ENCODE peak calls at places on chromosomes 13 and 19, in four cellular contexts. W is IMR-90, B is heart right ventricle, J is uterus. R is an unnamed sample.

GRCh38 chr13:41099986-41100385 is 32.6 kb downstream of the KBTBD6 start:
- DNase-seq in W (no peak), B (no peak), J (no peak), R (no peak)

GRCh38 chr19:50501568-50502475 is 9.2 kb downstream of the JOSD2 start:
- DNase-seq in W (no peak), B (peak; percentile 75), J (no peak), R (no peak)

GRCh38 chr13:45564108-45564507 is 51.4 kb downstream of the ERICH6B start:
- DNase-seq in W (peak; percentile 81), B (no peak), J (no peak), R (no peak)

GRCh38 chr19:36488118-36488815 is 1.1 kb downstream of the ZNF566 start:
- DNase-seq in W (peak; percentile 53), B (no peak), J (no peak), R (no peak)

GRCh38 chr13:110702591-110703526 is 3.1 kb downstream of the CARS2 start:
- DNase-seq in W (peak; percentile 62), B (no peak), J (no peak), R (no peak)

GRCh38 chr13:102298051-102298450 is 103.8 kb downstream of the FGF14 start:
- DNase-seq in W (no peak), B (no peak), J (no peak), R (no peak)

GRCh38 chr13:50129923-50130685 is 114.9 kb downstream of the KCNRG start:
- DNase-seq in W (no peak), B (peak; percentile 48), J (peak; percentile 66), R (no peak)

GRCh38 chr13:30715837-30716236 is 19.5 kb upstream of the ALOX5AP start:
- DNase-seq in W (no peak), B (peak; percentile 57), J (no peak), R (no peak)

GRCh38 chr19:54229146-54229545 is 6.3 kb upstream of the LILRB3 start:
- DNase-seq in W (no peak), B (no peak), J (no peak), R (no peak)

GRCh38 chr13:100721885-100722512 is 47.4 kb upstream of the TMTC4 start:
- DNase-seq in W (peak; percentile 50), B (no peak), J (no peak), R (peak; percentile 45)
- TF ChIP-seq CTCF in W (peak; percentile 78), B (peak; percentile 60), J (peak; percentile 23), R (peak; percentile 71)

GRCh38 chr19:41309225-41310030 is 544 bp upstream of the CCDC97 start:
- DNase-seq in W (no peak), B (no peak), J (no peak), R (no peak)

GRCh38 chr19:41311072-41311471 is 1.1 kb downstream of the CCDC97 start:
- DNase-seq in W (no peak), B (no peak), J (no peak), R (no peak)

GRCh38 chr19:41311613-41312012 is 1.6 kb downstream of the CCDC97 start:
- DNase-seq in W (no peak), B (no peak), J (no peak), R (no peak)

GRCh38 chr19:41308450-41309224 is 1.3 kb upstream of the CCDC97 start:
- DNase-seq in W (peak; percentile 86), B (peak; percentile 94), J (peak; percentile 92), R (peak; percentile 92)

GRCh38 chr19:41310031-41310831 is at the start of gene CCDC97:
- DNase-seq in W (peak; percentile 85), B (peak; percentile 89), J (peak; percentile 89), R (peak; percentile 82)
- H3K36me3 ChIP-seq in W (peaks cover 36% of the 10 kb centered on the region), B (peaks cover 63% of the 10 kb centered on the region), J (no peaks in the 10 kb centered on the region), R (peaks cover 20% of the 10 kb centered on the region)

GRCh38 chr13:97849305-97849704 is 104.2 kb upstream of the IPO5 start:
- DNase-seq in W (peak; percentile 52), B (no peak), J (no peak), R (no peak)
- TF ChIP-seq CTCF in W (peak; percentile 58), B (peak; percentile 23), J (no peak), R (no peak)

DNA sequence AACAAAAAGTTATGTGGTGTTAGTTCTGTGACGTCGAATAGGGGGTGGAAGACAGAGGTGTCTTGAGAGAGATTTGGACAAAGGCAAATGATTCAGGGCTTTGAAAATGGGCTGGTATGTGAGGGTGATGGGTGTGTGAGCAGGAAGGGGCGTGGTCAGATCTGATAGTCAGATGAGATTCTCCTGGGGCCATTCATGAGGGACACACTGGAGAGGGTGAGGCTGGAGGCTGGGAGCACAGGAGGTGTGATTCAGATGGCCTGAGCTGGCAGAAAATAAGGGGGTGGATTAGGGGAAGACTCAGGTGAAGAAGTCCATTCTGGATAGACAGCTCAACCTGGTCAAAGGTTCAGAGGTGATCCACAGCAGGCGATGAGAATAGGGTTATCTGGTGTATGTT is 28.0 kb downstream of the CYP4F22 start:
- DNase-seq in W (no peak), B (no peak), J (no peak), R (no peak)
- H3K36me3 ChIP-seq in W (no peaks in the 10 kb centered on the region), B (no peaks in the 10 kb centered on the region), J (no peaks in the 10 kb centered on the region), R (no peaks in the 10 kb centered on the region)

DNA sequence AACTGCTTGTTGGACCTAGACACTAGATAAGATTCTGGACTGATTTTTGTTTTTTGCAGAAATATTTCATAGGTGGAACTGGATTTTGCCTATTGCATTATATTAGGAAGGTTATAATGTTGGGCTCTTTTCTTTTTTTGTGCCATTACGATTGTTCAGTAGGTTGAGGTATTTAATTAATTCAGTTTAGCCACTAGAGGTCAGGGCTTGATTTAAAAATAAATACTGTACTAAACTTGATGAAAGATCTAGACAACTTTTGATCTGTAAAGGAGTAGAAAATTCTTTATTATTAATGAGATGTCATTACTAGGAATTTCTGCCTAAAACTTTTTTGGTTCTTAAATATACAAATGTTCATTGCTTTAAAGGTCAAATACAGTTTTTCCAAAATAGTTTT is 15.2 kb upstream of the SUPT20H start:
- DNase-seq in W (peak; percentile 49), B (no peak), J (no peak), R (no peak)
- TF ChIP-seq CTCF in W (peak; percentile 54), B (peak; percentile 60), J (peak; percentile 43), R (peak; percentile 54)

GRCh38 chr13:99564389-99564788 is 63.1 kb downstream of the TM9SF2 start:
- DNase-seq in W (no peak), B (no peak), J (no peak), R (no peak)

GRCh38 chr13:99558570-99559180 is 57.4 kb downstream of the TM9SF2 start:
- DNase-seq in W (peak; percentile 61), B (no peak), J (no peak), R (no peak)

GRCh38 chr13:99556867-99557443 is 55.7 kb downstream of the TM9SF2 start:
- DNase-seq in W (no peak), B (no peak), J (no peak), R (no peak)

GRCh38 chr13:99555149-99555548 is 53.9 kb downstream of the TM9SF2 start:
- DNase-seq in W (no peak), B (no peak), J (no peak), R (no peak)

DNA sequence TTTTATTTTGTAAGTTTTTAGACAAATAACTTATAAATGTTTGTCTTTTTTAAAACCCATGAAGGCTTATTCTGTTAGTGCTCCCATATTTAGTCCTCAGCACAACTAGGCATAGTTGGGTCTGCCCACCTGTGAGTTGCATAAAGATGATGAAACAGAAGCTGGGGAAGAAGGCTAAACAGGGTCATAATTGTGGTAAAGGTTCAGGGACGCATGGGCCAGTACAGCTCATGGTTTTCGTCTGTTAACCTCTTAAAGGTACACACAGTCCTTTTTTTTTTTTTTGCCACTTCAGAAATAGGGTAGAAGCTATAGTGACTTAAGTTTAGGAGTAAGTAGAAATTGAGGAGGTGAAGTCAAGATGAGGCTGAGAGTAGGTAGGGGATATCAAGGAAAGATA is 58.3 kb downstream of the TM9SF2 start:
- DNase-seq in W (no peak), B (no peak), J (no peak), R (no peak)
- H3K36me3 ChIP-seq in W (peaks cover 15% of the 10 kb centered on the region), B (peaks cover 99% of the 10 kb centered on the region), J (no peaks in the 10 kb centered on the region), R (no peaks in the 10 kb centered on the region)

R was measured in prostate gland.